ENCODE peak calls at places on chromosomes 3 and 15, in seven cellular contexts. Q, C, V, E, Y, I and F are unnamed samples.

GRCh38 chr3:192223815-192224214 is 503.5 kb downstream of the FGF12 start:
- DNase-seq in V (no peak), C (no peak), I (no peak), Q (no peak), E (no peak), Y (no peak), F (no peak)

GRCh38 chr15:80832676-80833075 is 53.5 kb downstream of the CEMIP start:
- DNase-seq in E (peak; percentile 57), Y (no peak), C (no peak), V (no peak), Q (no peak), I (no peak), F (no peak)

GRCh38 chr3:48548731-48549705 is 7.6 kb downstream of the PFKFB4 start:
- DNase-seq in V (peak; percentile 86), Y (peak; percentile 87), I (peak; percentile 86), C (peak; percentile 81), E (peak; percentile 86), Q (peak; percentile 83), F (peak; percentile 90)

GRCh38 chr3:32105291-32106131 is 909 bp upstream of the GPD1L start:
- DNase-seq in I (no peak), C (no peak), E (no peak), Q (peak; percentile 8), Y (no peak), V (no peak), F (no peak)

GRCh38 chr15:63363292-63363691 is 18.4 kb downstream of the CA12 start:
- DNase-seq in V (no peak), Y (no peak), Q (no peak), C (no peak), I (no peak), E (no peak), F (no peak)

GRCh38 chr3:45119824-45120614 is 26.2 kb downstream of the CDCP1 start:
- DNase-seq in V (peak; percentile 70), E (no peak), I (no peak), C (no peak), Y (no peak), Q (peak; percentile 85), F (no peak)

GRCh38 chr3:67037615-67038014 is 39.5 kb downstream of the KBTBD8 start:
- DNase-seq in I (peak; percentile 50), Q (peak; percentile 8), V (no peak), C (peak; percentile 51), Y (no peak), E (no peak), F (no peak)

GRCh38 chr3:42803800-42804112 is 534 bp downstream of the HIGD1A start:
- DNase-seq in C (peak; percentile 43), Y (peak; percentile 60), Q (peak; percentile 73), I (peak; percentile 64), V (peak; percentile 64), E (peak; percentile 64), F (peak; percentile 51)

GRCh38 chr3:52433328-52434060 is 11.4 kb downstream of the SEMA3G start:
- DNase-seq in V (no peak), Q (no peak), E (peak; percentile 18), C (no peak), Y (peak; percentile 69), I (no peak), F (no peak)

GRCh38 chr3:187748050-187748481 is 2.8 kb upstream of the BCL6 start:
- DNase-seq in E (peak; percentile 60), Q (peak; percentile 81), V (peak; percentile 94), C (peak; percentile 79), I (peak; percentile 96), Y (peak; percentile 95), F (peak; percentile 97)

GRCh38 chr3:25895031-25895430 is 105.1 kb downstream of the OXSM start:
- DNase-seq in C (no peak), Q (no peak), Y (no peak), E (no peak), I (no peak), V (no peak), F (no peak)

GRCh38 chr3:24004171-24004938 is 59.3 kb downstream of the NR1D2 start:
- DNase-seq in V (no peak), Y (no peak), C (peak; percentile 23), E (no peak), I (no peak), Q (no peak), F (no peak)

GRCh38 chr3:112011376-112011940 is 12.7 kb downstream of the TAGLN3 start:
- DNase-seq in C (no peak), Y (no peak), V (no peak), E (no peak), Q (no peak), I (no peak), F (no peak)

GRCh38 chr15:58616171-58616570 is 133.3 kb downstream of the ADAM10 start:
- DNase-seq in Q (no peak), I (no peak), E (no peak), C (no peak), V (no peak), Y (no peak), F (no peak)

GRCh38 chr15:88904257-88904807 is 8.8 kb downstream of the MFGE8 start:
- DNase-seq in Y (no peak), Q (peak; percentile 44), I (no peak), C (no peak), V (no peak), E (no peak), F (no peak)

GRCh38 chr3:24119321-24119751 is 174.2 kb downstream of the NR1D2 start:
- DNase-seq in E (no peak), V (no peak), C (no peak), Y (no peak), I (no peak), Q (peak; percentile 87), F (no peak)

GRCh38 chr15:93566777-93567176 is 477.8 kb upstream of the RGMA start:
- DNase-seq in V (peak; percentile 17), I (no peak), C (no peak), E (no peak), Q (no peak), Y (no peak), F (no peak)

DNA sequence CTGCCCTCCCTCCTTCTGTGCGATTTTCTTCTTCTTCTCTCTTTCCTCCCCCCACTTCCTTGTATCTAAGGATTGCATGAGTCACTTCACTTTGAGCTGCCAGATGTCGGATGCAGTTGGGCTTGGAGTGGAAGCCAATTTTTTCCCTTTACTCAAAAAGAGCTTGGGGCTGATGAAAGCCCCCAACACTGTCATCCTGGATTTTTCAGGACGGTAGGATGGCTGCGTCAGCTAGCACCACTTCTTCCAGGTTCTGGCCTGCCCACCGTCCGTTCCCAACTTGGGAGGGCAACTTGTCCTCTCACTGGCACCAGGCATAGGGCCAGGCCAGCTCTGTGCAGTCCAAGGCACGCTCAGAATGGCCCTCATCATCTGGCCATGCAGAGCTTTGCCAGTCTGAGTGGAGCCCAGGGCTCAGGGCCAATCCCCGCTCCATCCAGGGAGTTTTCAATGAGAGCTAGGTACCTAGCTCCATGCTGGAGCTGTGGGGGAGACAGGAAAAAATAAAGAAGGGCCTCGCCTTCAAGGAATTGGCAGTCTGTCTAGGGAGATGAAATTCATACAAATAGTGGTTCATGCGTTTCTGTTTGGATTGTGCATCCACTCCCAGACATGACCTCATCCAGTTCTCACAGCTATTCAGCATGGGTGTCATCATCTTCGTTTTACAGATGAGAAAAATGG is 47.7 kb upstream of the INSYN1 start:
- DNase-seq in V (peak; percentile 37), E (no peak), Q (peak; percentile 95), I (no peak), C (no peak), Y (no peak), F (no peak)
- H3K4me3 ChIP-seq in V (no peak overlapping the region), E (no peak overlapping the region), Q (peak overlapping the region; percentile 13), I (no peak overlapping the region), C (no peak overlapping the region), Y (no peak overlapping the region), F (no peak overlapping the region)

GRCh38 chr3:131082246-131082645 is 55.6 kb downstream of the NEK11 start:
- DNase-seq in C (no peak), Y (no peak), I (no peak), V (no peak), Q (no peak), E (no peak), F (no peak)

GRCh38 chr3:131077904-131078303 is 51.2 kb downstream of the NEK11 start:
- DNase-seq in Y (peak; percentile 72), E (no peak), Q (no peak), V (no peak), I (no peak), C (no peak), F (peak; percentile 83)

GRCh38 chr3:131081224-131081623 is 54.5 kb downstream of the NEK11 start:
- DNase-seq in V (no peak), I (no peak), C (no peak), E (no peak), Y (no peak), Q (no peak), F (no peak)

DNA sequence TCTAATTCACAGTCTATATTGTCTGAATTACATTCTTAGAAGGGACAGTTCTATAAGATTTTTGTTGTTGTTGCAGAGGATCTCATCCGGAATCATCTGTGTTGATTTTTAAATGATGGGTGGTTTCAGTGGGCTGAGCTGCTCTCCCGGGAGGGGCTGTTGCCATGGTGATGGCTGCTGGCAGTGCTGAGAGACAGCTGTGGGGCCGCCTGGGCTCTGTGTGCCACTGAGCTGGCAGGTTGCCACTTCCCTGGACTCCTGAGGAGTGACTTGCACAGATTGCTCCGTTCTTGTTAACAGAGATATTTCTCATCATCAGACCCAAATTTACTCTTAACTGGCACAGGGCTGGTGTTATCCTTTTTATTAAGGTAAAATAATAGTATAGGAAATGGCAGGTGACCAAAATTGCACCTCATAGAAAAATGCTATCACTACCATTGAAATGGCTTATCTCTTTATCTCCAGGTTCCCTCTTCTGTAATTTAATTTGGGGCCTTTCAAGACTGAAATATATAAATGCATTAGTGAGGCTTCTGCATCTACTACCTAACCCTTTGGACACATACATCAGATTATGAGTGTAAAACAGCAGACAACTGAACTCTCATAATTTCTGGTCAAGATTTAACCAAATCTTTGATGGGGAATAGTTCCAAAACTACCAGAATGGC is 56.6 kb downstream of the NEK11 start:
- DNase-seq in C (peak; percentile 93), Q (peak; percentile 38), Y (peak; percentile 67), E (peak; percentile 77), V (peak; percentile 34), I (no peak), F (peak; percentile 43)
- TF ChIP-seq EZH2phosphoT487 in C (no peak), Q (no peak), Y (no peak), E (no peak), V (no peak), I (no peak), F (no peak)

GRCh38 chr3:28316226-28316625 is 32.3 kb upstream of the ZCWPW2 start:
- DNase-seq in C (no peak), I (no peak), Q (no peak), E (no peak), V (no peak), Y (no peak), F (no peak)
- H3K4me3 ChIP-seq in C (no peak overlapping the region), I (no peak overlapping the region), Q (no peak overlapping the region), E (no peak overlapping the region), V (no peak overlapping the region), Y (no peak overlapping the region), F (no peak overlapping the region)

DNA sequence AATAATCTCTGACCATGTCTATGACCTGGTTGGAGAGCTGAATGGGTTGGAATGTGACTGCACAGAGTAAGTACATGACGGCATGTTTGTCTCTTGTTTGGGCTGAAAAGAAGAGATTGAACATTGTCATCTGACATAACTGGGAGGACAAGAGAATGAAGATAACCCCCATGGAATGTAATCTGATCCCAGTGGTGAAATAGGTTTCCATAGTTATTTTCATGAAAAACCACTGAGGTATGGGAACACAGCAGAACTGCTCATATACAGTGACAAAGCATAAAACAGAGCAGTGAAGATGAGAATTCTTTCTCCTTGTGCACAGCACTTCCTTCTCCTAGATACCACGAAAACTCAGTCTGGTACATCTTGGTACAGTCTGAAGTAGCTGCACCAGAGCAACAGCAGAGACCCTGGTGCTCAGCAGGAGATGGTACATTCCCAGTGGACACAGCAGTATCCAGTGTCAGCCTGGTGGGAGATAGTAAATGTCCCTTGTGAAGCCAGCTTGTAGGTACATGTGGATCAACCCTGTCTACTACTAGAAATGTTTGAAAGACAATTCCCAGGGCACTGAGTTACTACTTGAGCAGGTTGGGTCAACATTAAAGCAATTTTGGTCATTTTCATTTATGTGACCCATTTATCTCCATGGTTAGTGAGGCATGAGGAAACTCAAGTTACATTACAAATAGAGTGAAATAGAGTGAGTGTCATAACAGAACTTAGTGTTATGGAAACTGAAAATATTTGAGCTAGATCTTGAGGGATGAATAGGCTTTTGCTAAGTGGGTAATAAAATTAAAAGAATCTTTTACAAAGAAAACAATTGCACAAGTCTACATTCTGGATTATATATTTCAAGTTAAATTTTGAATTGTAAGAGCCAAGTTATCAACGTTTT is 178.3 kb downstream of the SUCNR1 start:
- DNase-seq in I (no peak), C (no peak), Y (no peak), V (no peak), Q (peak; percentile 65), E (no peak), F (no peak)
- TF ChIP-seq EZH2phosphoT487 in I (no peak), C (no peak), Y (no peak), V (no peak), Q (no peak), E (no peak), F (no peak)